ENCODE peak calls at places on chromosomes 6 and 20, in six cellular contexts. I is ovary, N is AG09309, U is lung, Z is left ventricle myocardium inferior, F is heart right ventricle. T is an unnamed sample.

GRCh38 chr6:132964101-132964867 is 149.9 kb downstream of the RPS12 start:
- DNase-seq in Z (no peak), F (no peak), U (no peak), I (no peak), N (no peak), T (peak)

GRCh38 chr6:55255061-55255571 is 72.2 kb upstream of the GFRAL start:
- DNase-seq in Z (no peak), U (no peak), I (no peak), F (no peak), N (no peak), T (no peak)

GRCh38 chr20:43379239-43379917 is 78.3 kb upstream of the SRSF6 start:
- DNase-seq in F (no peak), Z (no peak), N (peak), U (no peak), I (no peak), T (no peak)

GRCh38 chr6:2659882-2660281 is 90.8 kb downstream of the MYLK4 start:
- DNase-seq in N (no peak), Z (no peak), I (no peak), U (no peak), F (no peak), T (peak)

GRCh38 chr20:56383334-56383733 is 8.7 kb downstream of the AURKA start:
- DNase-seq in Z (no peak), U (no peak), F (no peak), N (no peak), I (no peak), T (no peak)

GRCh38 chr6:18263561-18264337 is 581 bp downstream of the DEK start:
- DNase-seq in Z (peak), U (peak), I (peak), N (no peak), F (peak), T (no peak)

GRCh38 chr6:97294451-97294850 is 11.4 kb upstream of the MMS22L start:
- DNase-seq in Z (no peak), U (no peak), I (no peak), F (no peak), N (peak), T (no peak)

GRCh38 chr20:55472704-55473103 is 532.6 kb downstream of the CBLN4 start:
- DNase-seq in U (no peak), N (no peak), I (no peak), Z (no peak), F (no peak), T (no peak)

GRCh38 chr6:10361428-10361827 is 53.4 kb downstream of the TFAP2A start:
- DNase-seq in F (no peak), N (no peak), Z (no peak), U (no peak), I (no peak), T (no peak)

GRCh38 chr20:41119593-41120561 is 17.5 kb upstream of the PLCG1 start:
- DNase-seq in U (no peak), F (no peak), Z (no peak), I (no peak), N (no peak), T (no peak)

GRCh38 chr6:21085206-21085605 is 508.3 kb upstream of the SOX4 start:
- DNase-seq in N (no peak), I (no peak), U (no peak), F (no peak), Z (no peak), T (no peak)

GRCh38 chr6:158796353-158796752 is 22.8 kb downstream of the EZR start:
- DNase-seq in I (no peak), Z (no peak), N (no peak), F (no peak), U (no peak), T (no peak)

GRCh38 chr6:162753775-162754174 is 26.0 kb downstream of the PACRG start:
- DNase-seq in I (no peak), F (no peak), N (no peak), U (no peak), Z (no peak), T (no peak)

GRCh38 chr6:40340957-40341356 is 246.2 kb downstream of the LRFN2 start:
- DNase-seq in I (no peak), N (no peak), F (no peak), U (no peak), Z (no peak), T (no peak)

GRCh38 chr6:5173862-5174643 is 86.7 kb downstream of the LYRM4 start:
- DNase-seq in U (no peak), I (no peak), Z (no peak), F (peak), N (no peak), T (no peak)

GRCh38 chr6:72861935-72862432 is 240.1 kb downstream of the KCNQ5 start:
- DNase-seq in F (no peak), I (no peak), Z (no peak), U (no peak), N (peak), T (peak)

GRCh38 chr6:100420711-100421110 is 44.0 kb downstream of the SIM1 start:
- DNase-seq in Z (no peak), U (no peak), N (no peak), F (no peak), I (no peak), T (no peak)

GRCh38 chr20:7392551-7392950 is 547.7 kb downstream of the HAO1 start:
- DNase-seq in U (no peak), I (no peak), Z (no peak), F (no peak), N (no peak), T (peak)

GRCh38 chr20:53190225-53190624 is 218.1 kb downstream of the TSHZ2 start:
- DNase-seq in F (no peak), N (no peak), Z (no peak), I (no peak), U (no peak), T (no peak)

GRCh38 chr20:12406978-12407377 is 489.3 kb downstream of the BTBD3 start:
- DNase-seq in I (no peak), U (no peak), N (no peak), Z (no peak), F (no peak), T (no peak)

GRCh38 chr20:43755390-43755789 is 28.6 kb upstream of the GTSF1L start:
- DNase-seq in Z (no peak), I (no peak), U (no peak), N (peak), F (no peak), T (no peak)

GRCh38 chr6:84026721-84027164 is 6.8 kb upstream of the MRAP2 start:
- DNase-seq in U (no peak), N (no peak), Z (no peak), F (no peak), I (no peak), T (no peak)

GRCh38 chr6:161677188-161677587 is 403.3 kb upstream of the AGPAT4 start:
- DNase-seq in I (no peak), F (no peak), U (no peak), N (no peak), Z (no peak), T (no peak)

GRCh38 chr6:152225231-152225934 is 411.8 kb downstream of the SYNE1 start:
- DNase-seq in Z (no peak), N (no peak), U (no peak), F (no peak), I (no peak), T (no peak)

GRCh38 chr6:160513836-160514235 is 150.2 kb downstream of the LPA start:
- DNase-seq in F (no peak), Z (no peak), U (no peak), I (no peak), N (no peak), T (no peak)

GRCh38 chr6:14921170-14921569 is 324.7 kb upstream of the JARID2 start:
- DNase-seq in Z (peak), F (peak), N (no peak), I (peak), U (peak), T (no peak)

GRCh38 chr6:156972145-156972544 is 195.0 kb downstream of the ARID1B start:
- DNase-seq in N (no peak), I (no peak), U (no peak), Z (no peak), F (no peak), T (no peak)

GRCh38 chr6:56699066-56699654 is 56.5 kb upstream of the DST start:
- DNase-seq in N (no peak), F (no peak), U (no peak), I (no peak), Z (no peak), T (no peak)

DNA sequence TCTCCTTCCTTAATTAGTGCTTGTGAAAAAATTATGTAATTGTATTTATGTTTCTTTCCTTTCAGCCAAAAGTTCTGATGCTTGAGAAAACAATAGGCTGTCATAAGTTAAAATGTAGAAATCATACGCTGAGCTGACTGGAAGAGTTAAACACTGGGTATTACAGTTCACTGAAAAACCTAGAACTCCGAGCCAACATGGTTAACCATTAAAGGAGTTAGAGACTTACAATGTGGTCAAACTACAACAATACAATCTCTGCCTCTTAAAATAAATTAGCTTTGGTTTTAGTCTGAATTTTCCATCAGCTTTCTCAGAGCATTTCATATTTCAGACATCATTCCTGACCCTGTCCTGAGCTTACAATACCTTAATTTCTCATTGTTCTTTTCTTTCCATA is 91.1 kb downstream of the COL12A1 start:
- DNase-seq in F (no peak), I (no peak), Z (no peak), U (no peak), N (no peak), T (no peak)
- H3K4me3 ChIP-seq in F (no peak), I (no peak), Z (no peak), U (no peak), N (no peak), T (no peak)

GRCh38 chr6:163964778-163965177 is 550.3 kb downstream of the QKI start:
- DNase-seq in N (no peak), Z (no peak), I (no peak), U (no peak), F (no peak), T (no peak)
- TF ChIP-seq CTCF in N (no peak), Z (no peak), I (no peak), U (no peak), F (no peak), T (no peak)

GRCh38 chr6:25414168-25414567 is 135.0 kb downstream of the CARMIL1 start:
- DNase-seq in U (no peak), N (no peak), F (no peak), I (no peak), Z (no peak), T (no peak)

GRCh38 chr6:25417206-25417605 is 138.0 kb downstream of the CARMIL1 start:
- DNase-seq in F (no peak), I (no peak), U (no peak), Z (no peak), N (no peak), T (no peak)

GRCh38 chr6:25414755-25415154 is 135.6 kb downstream of the CARMIL1 start:
- DNase-seq in U (no peak), N (no peak), Z (no peak), F (no peak), I (no peak), T (no peak)

GRCh38 chr6:25415274-25415673 is 136.1 kb downstream of the CARMIL1 start:
- DNase-seq in I (no peak), U (no peak), Z (no peak), F (no peak), N (no peak), T (no peak)

GRCh38 chr6:25415701-25416100 is 136.5 kb downstream of the CARMIL1 start:
- DNase-seq in Z (no peak), N (no peak), F (no peak), U (no peak), I (no peak), T (no peak)
- H3K4me3 ChIP-seq in Z (no peak), N (no peak), F (no peak), U (no peak), I (no peak), T (no peak)

DNA sequence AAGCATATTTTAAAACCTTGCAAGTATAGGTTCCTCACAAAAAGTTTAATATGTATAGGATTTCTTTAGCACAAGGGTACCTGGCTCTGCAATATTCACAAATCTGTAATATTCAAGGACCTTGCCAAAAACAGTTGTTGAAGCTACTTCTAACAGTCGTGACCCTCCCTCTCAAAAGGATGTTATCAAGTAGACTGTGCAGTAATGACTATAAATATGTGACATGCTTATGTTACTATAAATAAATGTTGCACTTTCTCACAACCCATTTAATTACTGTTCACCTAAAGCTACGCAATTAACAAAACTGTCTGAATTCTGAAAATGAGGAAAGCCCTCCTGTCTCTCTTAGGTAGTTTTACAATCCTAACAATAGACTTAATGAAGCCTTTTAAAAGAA is 41.8 kb downstream of the FYN start:
- DNase-seq in F (no peak), Z (no peak), I (no peak), U (no peak), N (no peak), T (no peak)
- TF ChIP-seq CTCF in F (no peak), Z (no peak), I (no peak), U (no peak), N (no peak), T (no peak)